ENCODE peak calls at places on chromosomes 3 and 15, in eight cellular contexts. X is activated CD4-positive, alpha-beta T cell treated with anti-CD3 and anti-CD28 coated beads, Interleukin-2, amount 10 ng/mL, durations not matched to agents 7 days and 5 days; O is progenitor cell of endocrine pancreas; B is AG10803; U is CD8-positive, alpha-beta memory T cell; E is pons; P is stimulated activated CD4-positive, alpha-beta T cell treated with anti-CD3 and anti-CD28 coated beads, Interleukin-1b, Interleukin-23, amount 100 ng/mL, for 4 hours; T is central memory CD4-positive, alpha-beta T cell. V is an unnamed sample.

GRCh38 chr3:53236112-53236841 is 19.5 kb downstream of the TKT start:
- DNase-seq in X (no peak), O (no peak), B (peak), U (no peak), E (peak), P (no peak), T (no peak), V (no peak)

GRCh38 chr15:93035953-93036810 is 52.8 kb downstream of the RGMA start:
- DNase-seq in X (peak), O (no peak), B (no peak), U (peak), E (no peak), P (peak), T (peak), V (no peak)

GRCh38 chr15:100570282-100570681 is 31.7 kb downstream of the LINS1 start:
- DNase-seq in X (no peak), O (no peak), B (peak), U (no peak), E (no peak), P (no peak), T (no peak), V (no peak)

GRCh38 chr3:123616593-123616992 is 31.7 kb upstream of the HACD2 start:
- DNase-seq in X (no peak), O (no peak), B (no peak), U (no peak), E (no peak), P (no peak), T (no peak), V (no peak)

GRCh38 chr3:15714448-15714847 is 83.3 kb downstream of the ANKRD28 start:
- DNase-seq in X (no peak), O (no peak), B (no peak), U (no peak), E (no peak), P (no peak), T (no peak), V (no peak)

GRCh38 chr3:89682556-89682955 is 575.1 kb downstream of the EPHA3 start:
- DNase-seq in X (no peak), O (no peak), B (no peak), U (no peak), E (no peak), P (no peak), T (no peak), V (no peak)

GRCh38 chr15:80418892-80419537 is 14.8 kb downstream of the ARNT2 start:
- DNase-seq in X (peak), O (no peak), B (peak), U (no peak), E (peak), P (no peak), T (no peak), V (no peak)

GRCh38 chr3:31891876-31892455 is 89.1 kb downstream of the OSBPL10 start:
- DNase-seq in X (no peak), O (no peak), B (no peak), U (no peak), E (no peak), P (no peak), T (no peak), V (no peak)

GRCh38 chr3:179565496-179565895 is 2.8 kb downstream of the ACTL6A start:
- DNase-seq in X (peak), O (no peak), B (no peak), U (no peak), E (no peak), P (no peak), T (no peak), V (no peak)

GRCh38 chr3:119033393-119034255 is 1.0 kb downstream of the IGSF11 start:
- DNase-seq in X (no peak), O (no peak), B (no peak), U (no peak), E (peak), P (no peak), T (no peak), V (no peak)

GRCh38 chr15:89419370-89419984 is 76.9 kb downstream of the RHCG start:
- DNase-seq in X (peak), O (peak), B (no peak), U (no peak), E (no peak), P (no peak), T (no peak), V (no peak)

GRCh38 chr3:10501664-10502052 is 3.7 kb downstream of the ATP2B2 start:
- DNase-seq in X (no peak), O (no peak), B (no peak), U (no peak), E (no peak), P (no peak), T (no peak), V (no peak)

GRCh38 chr3:178907081-178907480 is 164.5 kb downstream of the ZMAT3 start:
- DNase-seq in X (no peak), O (no peak), B (no peak), U (no peak), E (no peak), P (no peak), T (no peak), V (no peak)

GRCh38 chr15:80953001-80953952 is 36.3 kb downstream of the MESD start:
- DNase-seq in X (no peak), O (no peak), B (peak), U (no peak), E (no peak), P (no peak), T (no peak), V (no peak)

GRCh38 chr3:181618260-181618659 is 93.5 kb upstream of the SOX2 start:
- DNase-seq in X (no peak), O (no peak), B (no peak), U (no peak), E (peak), P (no peak), T (no peak), V (no peak)

GRCh38 chr3:189103208-189103607 is 68.6 kb upstream of the TPRG1 start:
- DNase-seq in X (no peak), O (no peak), B (no peak), U (no peak), E (no peak), P (no peak), T (no peak), V (no peak)

GRCh38 chr3:195900426-195901355 is 7.7 kb downstream of the TNK2 start:
- DNase-seq in X (peak), O (no peak), B (peak), U (no peak), E (peak), P (no peak), T (no peak), V (peak)

GRCh38 chr15:56886450-56886856 is 32.0 kb upstream of the TCF12 start:
- DNase-seq in X (no peak), O (no peak), B (no peak), U (no peak), E (no peak), P (no peak), T (no peak), V (no peak)